ENCODE peak calls at places on chromosome 5, in five cellular contexts. One of them, this sample, is unnamed.

GRCh38 chr5:112772095-112772494 is 34.4 kb downstream of the APC start:
- DNase-seq in hippocampal formation: no peak
- DNase-seq in AG09309: no peak
- DNase-seq in NCI-H460: no peak
- DNase-seq in RCC 7860: peak; percentile 44
- DNase-seq in this sample: no peak

GRCh38 chr5:136018814-136019777 is 9.7 kb upstream of the TGFBI start:
- DNase-seq in RCC 7860: no peak
- DNase-seq in hippocampal formation: no peak
- DNase-seq in AG09309: peak; percentile 97
- DNase-seq in NCI-H460: peak; percentile 73
- DNase-seq in this sample: no peak

GRCh38 chr5:176732736-176733585 is 77.4 kb upstream of the UNC5A start:
- DNase-seq in hippocampal formation: no peak
- DNase-seq in NCI-H460: no peak
- DNase-seq in RCC 7860: no peak
- DNase-seq in AG09309: no peak
- DNase-seq in this sample: no peak

GRCh38 chr5:107340631-107341030 is 330.1 kb downstream of the EFNA5 start:
- DNase-seq in AG09309: no peak
- DNase-seq in NCI-H460: no peak
- DNase-seq in RCC 7860: no peak
- DNase-seq in hippocampal formation: no peak
- DNase-seq in this sample: no peak

GRCh38 chr5:116900793-116901192 is 326.2 kb upstream of the SEMA6A start:
- DNase-seq in AG09309: no peak
- DNase-seq in NCI-H460: no peak
- DNase-seq in hippocampal formation: no peak
- DNase-seq in RCC 7860: no peak
- DNase-seq in this sample: no peak

GRCh38 chr5:176837707-176838115 is 27.4 kb downstream of the UNC5A start:
- DNase-seq in RCC 7860: peak; percentile 60
- DNase-seq in AG09309: peak; percentile 38
- DNase-seq in NCI-H460: peak; percentile 91
- DNase-seq in hippocampal formation: peak; percentile 33
- DNase-seq in this sample: peak; percentile 94

GRCh38 chr5:150376799-150377771 is 19.6 kb downstream of the TCOF1 start:
- DNase-seq in RCC 7860: no peak
- DNase-seq in hippocampal formation: no peak
- DNase-seq in AG09309: peak; percentile 13
- DNase-seq in NCI-H460: no peak
- DNase-seq in this sample: peak; percentile 20

GRCh38 chr5:61504143-61504542 is 172.1 kb downstream of the ZSWIM6 start:
- DNase-seq in AG09309: no peak
- DNase-seq in hippocampal formation: no peak
- DNase-seq in NCI-H460: no peak
- DNase-seq in RCC 7860: no peak
- DNase-seq in this sample: no peak

GRCh38 chr5:116441223-116441622 is 133.4 kb downstream of the SEMA6A start:
- DNase-seq in NCI-H460: no peak
- DNase-seq in AG09309: no peak
- DNase-seq in RCC 7860: no peak
- DNase-seq in hippocampal formation: no peak
- DNase-seq in this sample: no peak

GRCh38 chr5:9953691-9954090 is 296.0 kb downstream of the ATPSCKMT start:
- DNase-seq in hippocampal formation: no peak
- DNase-seq in RCC 7860: no peak
- DNase-seq in NCI-H460: no peak
- DNase-seq in AG09309: no peak
- DNase-seq in this sample: no peak

GRCh38 chr5:53482717-53483638 is 2.5 kb downstream of the FST start:
- DNase-seq in RCC 7860: no peak
- DNase-seq in hippocampal formation: no peak
- DNase-seq in AG09309: no peak
- DNase-seq in NCI-H460: no peak
- DNase-seq in this sample: peak; percentile 55

GRCh38 chr5:11082546-11082945 is 321.5 kb upstream of the DAP start:
- DNase-seq in AG09309: no peak
- DNase-seq in NCI-H460: no peak
- DNase-seq in hippocampal formation: no peak
- DNase-seq in RCC 7860: no peak
- DNase-seq in this sample: no peak

GRCh38 chr5:6710078-6710477 is 3.2 kb upstream of the TENT4A start:
- DNase-seq in hippocampal formation: no peak
- DNase-seq in NCI-H460: no peak
- DNase-seq in AG09309: no peak
- DNase-seq in RCC 7860: peak; percentile 92
- DNase-seq in this sample: no peak

GRCh38 chr5:14234204-14234603 is 91.1 kb downstream of the TRIO start:
- DNase-seq in AG09309: no peak
- DNase-seq in hippocampal formation: no peak
- DNase-seq in NCI-H460: no peak
- DNase-seq in RCC 7860: peak; percentile 48
- DNase-seq in this sample: peak; percentile 20

GRCh38 chr5:43040287-43041098 is at the start of gene ANXA2R:
- DNase-seq in NCI-H460: peak; percentile 95
- DNase-seq in hippocampal formation: peak; percentile 59
- DNase-seq in RCC 7860: peak; percentile 82
- DNase-seq in AG09309: peak; percentile 87
- DNase-seq in this sample: peak; percentile 96

GRCh38 chr5:132207783-132208182 is 19.9 kb downstream of the P4HA2 start:
- DNase-seq in AG09309: no peak
- DNase-seq in RCC 7860: no peak
- DNase-seq in hippocampal formation: no peak
- DNase-seq in NCI-H460: no peak
- DNase-seq in this sample: no peak

GRCh38 chr5:72301557-72301956 is 18.5 kb downstream of the MRPS27 start:
- DNase-seq in RCC 7860: no peak
- DNase-seq in NCI-H460: no peak
- DNase-seq in AG09309: no peak
- DNase-seq in hippocampal formation: no peak
- DNase-seq in this sample: no peak

GRCh38 chr5:83925321-83925877 is 204.7 kb upstream of the HAPLN1 start:
- DNase-seq in hippocampal formation: no peak
- DNase-seq in AG09309: peak; percentile 50
- DNase-seq in NCI-H460: no peak
- DNase-seq in RCC 7860: peak; percentile 94
- DNase-seq in this sample: no peak

GRCh38 chr5:127892467-127893207 is 189.4 kb downstream of the CCDC192 start:
- DNase-seq in AG09309: no peak
- DNase-seq in hippocampal formation: peak; percentile 36
- DNase-seq in NCI-H460: no peak
- DNase-seq in RCC 7860: peak; percentile 13
- DNase-seq in this sample: peak; percentile 72

GRCh38 chr5:144465441-144465840 is 294.8 kb downstream of the KCTD16 start:
- DNase-seq in RCC 7860: no peak
- DNase-seq in NCI-H460: no peak
- DNase-seq in hippocampal formation: no peak
- DNase-seq in AG09309: no peak
- DNase-seq in this sample: no peak

GRCh38 chr5:167730121-167730520 is 561.3 kb upstream of the WWC1 start:
- DNase-seq in AG09309: peak; percentile 97
- DNase-seq in RCC 7860: peak; percentile 94
- DNase-seq in NCI-H460: no peak
- DNase-seq in hippocampal formation: no peak
- DNase-seq in this sample: peak; percentile 97

GRCh38 chr5:175652741-175653663 is 4.9 kb upstream of the HRH2 start:
- DNase-seq in hippocampal formation: no peak
- DNase-seq in AG09309: peak; percentile 34
- DNase-seq in RCC 7860: no peak
- DNase-seq in NCI-H460: no peak
- DNase-seq in this sample: no peak

This sample was measured in cardiac muscle cell.